ENCODE peak calls at places on chromosomes 2 and 18, in seven cellular contexts. U, K, V, D, B, W and P are unnamed samples.

GRCh38 chr2:241376808-241377207 is 20.7 kb downstream of the FARP2 start:
- DNase-seq in U (no peak), K (no peak), V (no peak), D (no peak), B (no peak), W (no peak), P (no peak)

GRCh38 chr2:63598971-63599370 is 10.2 kb downstream of the MDH1 start:
- DNase-seq in U (no peak), K (no peak), V (no peak), D (no peak), B (no peak), W (no peak), P (no peak)

GRCh38 chr18:79518683-79519128 is 123.0 kb downstream of the NFATC1 start:
- DNase-seq in U (no peak), K (no peak), V (no peak), D (no peak), B (no peak), W (no peak), P (no peak)

GRCh38 chr18:23631746-23632145 is 31.0 kb downstream of the ANKRD29 start:
- DNase-seq in U (no peak), K (no peak), V (no peak), D (peak; percentile 23), B (peak; percentile 37), W (no peak), P (no peak)

GRCh38 chr2:220670461-220670979 is 901.6 kb downstream of the EPHA4 start:
- DNase-seq in U (no peak), K (no peak), V (no peak), D (peak; percentile 95), B (no peak), W (no peak), P (no peak)

GRCh38 chr2:199348871-199349270 is 108.9 kb downstream of the SATB2 start:
- DNase-seq in U (no peak), K (no peak), V (no peak), D (peak; percentile 21), B (no peak), W (no peak), P (no peak)

GRCh38 chr2:102606353-102606752 is 13.0 kb upstream of the SLC9A2 start:
- DNase-seq in U (peak; percentile 3), K (no peak), V (no peak), D (no peak), B (peak; percentile 42), W (no peak), P (no peak)

GRCh38 chr2:112151275-112151674 is 13.1 kb downstream of the FBLN7 start:
- DNase-seq in U (no peak), K (no peak), V (no peak), D (no peak), B (no peak), W (no peak), P (no peak)

GRCh38 chr2:235088608-235089020 is 136.8 kb downstream of the SH3BP4 start:
- DNase-seq in U (no peak), K (no peak), V (no peak), D (no peak), B (no peak), W (no peak), P (no peak)

GRCh38 chr2:59803586-59803985 is 749.9 kb downstream of the BCL11A start:
- DNase-seq in U (no peak), K (no peak), V (no peak), D (no peak), B (no peak), W (no peak), P (no peak)

GRCh38 chr2:224126459-224126858 is 87.4 kb upstream of the SERPINE2 start:
- DNase-seq in U (no peak), K (no peak), V (no peak), D (no peak), B (no peak), W (no peak), P (no peak)

GRCh38 chr2:24214880-24215279 is 40.0 kb downstream of the FAM228A start:
- DNase-seq in U (no peak), K (no peak), V (no peak), D (no peak), B (no peak), W (peak; percentile 85), P (no peak)

GRCh38 chr18:63421514-63421913 is 762 bp downstream of the VPS4B start:
- DNase-seq in U (no peak), K (no peak), V (no peak), D (no peak), B (no peak), W (no peak), P (no peak)

GRCh38 chr2:32772623-32773221 is 144.9 kb downstream of the TTC27 start:
- DNase-seq in U (no peak), K (no peak), V (no peak), D (peak; percentile 32), B (peak; percentile 43), W (peak; percentile 33), P (peak; percentile 31)

GRCh38 chr18:3661989-3662388 is 212.0 kb downstream of the TGIF1 start:
- DNase-seq in U (no peak), K (no peak), V (no peak), D (no peak), B (no peak), W (no peak), P (no peak)